ENCODE peak calls at places on chromosome 2, in nine cellular contexts. J, S, M, P, N, W, Y, O and G are unnamed samples.
A peak's percentile ranks its signal among the peaks of the same experiment; 100 is the strongest.

GRCh38 chr2:73111300-73112025 is 1.3 kb downstream of the RAB11FIP5 start:
- DNase-seq in Y (peak; percentile 28), P (no peak), S (no peak), N (peak; percentile 56), O (no peak), M (peak; percentile 50), J (peak; percentile 95), W (no peak), G (no peak)

GRCh38 chr2:11508279-11508678 is 25.6 kb upstream of the GREB1 start:
- DNase-seq in Y (no peak), P (no peak), S (no peak), J (no peak), M (peak; percentile 62), W (peak; percentile 6), O (no peak), N (no peak), G (no peak)

GRCh38 chr2:88813612-88814011 is 122.1 kb downstream of the RPIA start:
- DNase-seq in J (peak; percentile 17), N (no peak), P (no peak), W (no peak), M (no peak), Y (no peak), O (no peak), S (no peak), G (no peak)

GRCh38 chr2:61425605-61426155 is 45.2 kb downstream of the USP34 start:
- DNase-seq in J (no peak), W (no peak), Y (no peak), O (no peak), P (no peak), S (no peak), N (no peak), M (no peak), G (no peak)

GRCh38 chr2:3759766-3760165 is 56.4 kb downstream of the DCDC2C start:
- DNase-seq in O (no peak), J (no peak), N (no peak), S (no peak), M (no peak), Y (no peak), P (no peak), W (no peak), G (no peak)

GRCh38 chr2:62362561-62362960 is 143.4 kb downstream of the TMEM17 start:
- DNase-seq in W (no peak), J (no peak), N (no peak), O (no peak), S (no peak), P (no peak), M (peak; percentile 30), Y (no peak), G (no peak)

GRCh38 chr2:209525834-209526281 is 102.0 kb downstream of the MAP2 start:
- DNase-seq in J (peak; percentile 31), P (peak; percentile 45), W (no peak), O (peak; percentile 46), S (no peak), M (no peak), N (peak; percentile 7), Y (no peak), G (no peak)

GRCh38 chr2:43212931-43213330 is 13.5 kb downstream of the ZFP36L2 start:
- DNase-seq in N (no peak), P (no peak), Y (no peak), W (no peak), S (peak; percentile 82), O (no peak), M (peak; percentile 72), J (no peak), G (no peak)

GRCh38 chr2:231189171-231189530 is 9.3 kb upstream of the ARMC9 start:
- DNase-seq in S (no peak), O (no peak), P (no peak), M (no peak), N (no peak), J (no peak), Y (no peak), W (no peak), G (no peak)

GRCh38 chr2:211035548-211036185 is 479.3 kb downstream of the CPS1 start:
- DNase-seq in S (no peak), Y (peak; percentile 7), O (no peak), W (no peak), M (peak; percentile 17), N (no peak), P (peak; percentile 28), J (peak; percentile 55), G (no peak)

GRCh38 chr2:136327162-136327852 is 209.4 kb upstream of the CXCR4 start:
- DNase-seq in Y (peak; percentile 9), M (peak; percentile 15), S (no peak), O (no peak), W (no peak), N (no peak), J (no peak), P (peak; percentile 17), G (no peak)

GRCh38 chr2:85681776-85682175 is 12.4 kb upstream of the GNLY start:
- DNase-seq in Y (no peak), W (no peak), O (no peak), N (no peak), P (no peak), J (no peak), S (no peak), M (no peak), G (no peak)

GRCh38 chr2:240936106-240936505 is 30.0 kb downstream of the CROCC2 start:
- DNase-seq in O (no peak), M (no peak), J (no peak), W (no peak), N (no peak), P (no peak), S (peak; percentile 46), Y (no peak), G (no peak)

GRCh38 chr2:200408428-200409311 is 101.2 kb downstream of the KCTD18 start:
- DNase-seq in M (peak; percentile 58), J (peak; percentile 87), N (peak; percentile 67), Y (no peak), W (peak; percentile 3), O (no peak), S (no peak), P (peak; percentile 90), G (no peak)

GRCh38 chr2:109193807-109194702 is 65.0 kb downstream of the SH3RF3 start:
- DNase-seq in M (no peak), S (no peak), P (no peak), Y (no peak), W (no peak), O (no peak), J (no peak), N (no peak), G (no peak)

GRCh38 chr2:208099682-208100081 is 24.6 kb downstream of the CRYGD start:
- DNase-seq in W (no peak), S (no peak), N (no peak), M (no peak), J (no peak), P (no peak), O (no peak), Y (no peak), G (no peak)

GRCh38 chr2:122100371-122101150 is 345.1 kb downstream of the TSN start:
- DNase-seq in S (no peak), J (no peak), O (no peak), Y (no peak), N (peak; percentile 23), M (no peak), W (no peak), P (peak; percentile 27), G (peak; percentile 16)

GRCh38 chr2:174662459-174662858 is 64.9 kb upstream of the WIPF1 start:
- DNase-seq in S (no peak), J (peak; percentile 41), P (no peak), N (peak; percentile 69), W (no peak), M (no peak), O (peak; percentile 31), Y (no peak), G (no peak)

GRCh38 chr2:223460774-223461211 is 141.4 kb downstream of the SCG2 start:
- DNase-seq in P (peak; percentile 50), Y (no peak), J (no peak), N (peak; percentile 12), M (no peak), W (peak; percentile 68), O (no peak), S (no peak), G (no peak)

GRCh38 chr2:28709101-28709500 is 42.5 kb upstream of the PPP1CB start:
- DNase-seq in Y (no peak), M (peak; percentile 14), P (no peak), W (peak; percentile 32), O (no peak), S (no peak), N (no peak), J (no peak), G (no peak)

GRCh38 chr2:236672606-236673005 is 103.0 kb downstream of the ACKR3 start:
- DNase-seq in P (no peak), S (no peak), J (no peak), Y (no peak), W (no peak), O (no peak), N (no peak), M (no peak), G (no peak)

GRCh38 chr2:198096965-198097364 is 292.6 kb downstream of the PLCL1 start:
- DNase-seq in N (no peak), Y (no peak), J (no peak), W (no peak), O (no peak), P (no peak), M (no peak), S (no peak), G (no peak)

GRCh38 chr2:227853765-227854271 is 17.6 kb upstream of the DAW1 start:
- DNase-seq in N (no peak), M (no peak), Y (no peak), J (peak; percentile 89), S (no peak), P (no peak), O (no peak), W (no peak), G (no peak)

GRCh38 chr2:52498062-52498750 is 1269.4 kb upstream of the CHAC2 start:
- DNase-seq in N (no peak), M (peak; percentile 13), J (no peak), O (no peak), P (no peak), W (no peak), S (no peak), Y (no peak), G (no peak)

GRCh38 chr2:100957971-100958653 is 44.0 kb upstream of the RPL31 start:
- DNase-seq in O (peak; percentile 83), M (peak; percentile 48), P (no peak), S (no peak), Y (no peak), N (peak; percentile 70), W (no peak), J (no peak), G (no peak)

GRCh38 chr2:153394247-153394646 is 84.3 kb downstream of the RPRM start:
- DNase-seq in M (no peak), N (no peak), S (no peak), P (no peak), Y (no peak), W (no peak), O (no peak), J (no peak), G (no peak)

GRCh38 chr2:1458432-1458831 is 45.2 kb downstream of the TPO start:
- DNase-seq in W (no peak), N (no peak), Y (no peak), J (no peak), O (no peak), M (no peak), P (no peak), S (no peak), G (no peak)

GRCh38 chr2:224570328-224570993 is 14.7 kb downstream of the CUL3 start:
- DNase-seq in W (no peak), J (no peak), M (no peak), P (no peak), O (peak; percentile 70), N (no peak), S (no peak), Y (no peak), G (no peak)

GRCh38 chr2:190887089-190887488 is 6.5 kb downstream of the GLS start:
- DNase-seq in O (no peak), M (no peak), N (no peak), S (no peak), Y (no peak), W (no peak), P (no peak), J (peak; percentile 84), G (no peak)

GRCh38 chr2:28643911-28644334 is 107.7 kb upstream of the PPP1CB start:
- DNase-seq in S (no peak), O (no peak), W (no peak), P (peak; percentile 85), Y (no peak), J (no peak), M (no peak), N (no peak), G (no peak)

GRCh38 chr2:23495661-23496114 is 110.7 kb downstream of the KLHL29 start:
- DNase-seq in J (no peak), M (no peak), N (no peak), S (no peak), Y (no peak), O (no peak), P (no peak), W (no peak), G (no peak)